ENCODE peak calls at places on chromosomes 5 and 9, in ten cellular contexts. O, E, G, W, Z, S, N, P, F and T are unnamed samples.

GRCh38 chr9:115739096-115739875 is 414.3 kb upstream of the PAPPA start:
- DNase-seq in O (no peak), E (no peak), G (no peak), W (no peak), Z (no peak), S (peak; percentile 48), N (no peak), P (no peak), F (no peak), T (no peak)

GRCh38 chr5:67267522-67268232 is 71.1 kb upstream of the CD180 start:
- DNase-seq in O (no peak), E (peak; percentile 48), G (no peak), W (no peak), Z (no peak), S (no peak), N (no peak), P (no peak), F (peak; percentile 20), T (no peak)

GRCh38 chr9:11319477-11320060 is 706.8 kb upstream of the PTPRD start:
- DNase-seq in O (no peak), E (no peak), G (no peak), W (no peak), Z (peak; percentile 33), S (peak; percentile 3), N (no peak), P (no peak), F (no peak), T (peak; percentile 41)

GRCh38 chr9:104817437-104817836 is 53.5 kb downstream of the NIPSNAP3B start:
- DNase-seq in O (no peak), E (no peak), G (no peak), W (no peak), Z (no peak), S (no peak), N (no peak), P (no peak), F (no peak), T (no peak)

GRCh38 chr9:33101104-33101951 is 24.9 kb upstream of the SMU1 start:
- DNase-seq in O (no peak), E (no peak), G (no peak), W (peak; percentile 39), Z (peak; percentile 78), S (peak; percentile 63), N (peak; percentile 35), P (no peak), F (no peak), T (no peak)

GRCh38 chr5:43294226-43294625 is 19.0 kb downstream of the HMGCS1 start:
- DNase-seq in O (no peak), E (no peak), G (no peak), W (peak; percentile 66), Z (peak; percentile 61), S (peak; percentile 52), N (no peak), P (no peak), F (no peak), T (no peak)

GRCh38 chr5:112921031-112921832 is 795 bp downstream of the REEP5 start:
- DNase-seq in O (no peak), E (peak; percentile 76), G (peak; percentile 70), W (peak; percentile 56), Z (peak; percentile 63), S (peak; percentile 78), N (peak; percentile 73), P (peak; percentile 72), F (peak; percentile 65), T (peak; percentile 63)

GRCh38 chr5:12023614-12024241 is 119.5 kb upstream of the CTNND2 start:
- DNase-seq in O (no peak), E (no peak), G (no peak), W (peak; percentile 27), Z (peak; percentile 93), S (peak; percentile 38), N (no peak), P (no peak), F (no peak), T (peak; percentile 30)

GRCh38 chr5:96816991-96817390 is 9.2 kb upstream of the ERAP1 start:
- DNase-seq in O (no peak), E (no peak), G (no peak), W (no peak), Z (no peak), S (no peak), N (no peak), P (no peak), F (no peak), T (no peak)

GRCh38 chr5:82719368-82719767 is 357.8 kb downstream of the TMEM167A start:
- DNase-seq in O (no peak), E (peak; percentile 20), G (no peak), W (peak; percentile 2), Z (peak; percentile 3), S (peak; percentile 68), N (no peak), P (no peak), F (no peak), T (no peak)

GRCh38 chr9:123434619-123435240 is 78.7 kb downstream of the CRB2 start:
- DNase-seq in O (peak; percentile 27), E (no peak), G (no peak), W (no peak), Z (no peak), S (no peak), N (no peak), P (peak; percentile 82), F (no peak), T (peak; percentile 66)

GRCh38 chr5:67291671-67292070 is 95.1 kb upstream of the CD180 start:
- DNase-seq in O (no peak), E (no peak), G (no peak), W (no peak), Z (no peak), S (no peak), N (no peak), P (no peak), F (no peak), T (no peak)

GRCh38 chr5:79736528-79737514 is 47.2 kb downstream of the CMYA5 start:
- DNase-seq in O (no peak), E (no peak), G (no peak), W (no peak), Z (no peak), S (no peak), N (no peak), P (no peak), F (no peak), T (no peak)

GRCh38 chr5:40622463-40623252 is 57.1 kb upstream of the PTGER4 start:
- DNase-seq in O (no peak), E (no peak), G (no peak), W (no peak), Z (no peak), S (no peak), N (no peak), P (no peak), F (no peak), T (no peak)

GRCh38 chr5:73587923-73588322 is 22.4 kb downstream of the UTP15 start:
- DNase-seq in O (no peak), E (no peak), G (no peak), W (no peak), Z (no peak), S (no peak), N (no peak), P (no peak), F (no peak), T (no peak)

DNA sequence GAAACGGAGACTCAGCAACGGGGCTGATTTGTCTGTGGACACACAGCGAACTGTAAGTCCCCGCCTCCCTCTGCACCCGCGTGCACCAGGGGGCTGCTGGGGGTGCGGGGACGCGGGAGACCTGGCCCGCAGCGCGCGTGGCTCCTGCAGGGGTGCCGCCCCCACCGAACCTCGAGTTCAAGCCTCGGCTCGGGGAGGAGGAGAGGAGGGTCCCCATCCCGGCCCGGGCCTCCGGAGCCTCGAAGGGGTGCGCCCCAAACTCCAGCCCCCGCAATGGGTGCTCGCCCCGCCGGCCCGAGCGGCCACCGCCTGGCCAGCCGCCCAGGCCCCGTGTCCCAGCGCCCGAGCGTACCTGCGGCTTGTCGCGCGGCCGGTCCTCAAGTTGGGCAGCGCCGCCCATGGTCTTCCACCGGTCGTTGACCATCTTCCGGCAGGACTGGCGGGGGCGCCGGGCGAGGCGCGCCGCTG is 829 bp downstream of the FIBCD1 start:
- DNase-seq in O (no peak), E (no peak), G (no peak), W (no peak), Z (no peak), S (no peak), N (no peak), P (no peak), F (no peak), T (peak; percentile 39)
- H3K27me3 ChIP-seq in O (peaks cover 94% of the 10 kb centered on the region), E (peaks cover 91% of the 10 kb centered on the region), G (peaks cover 44% of the 10 kb centered on the region), W (peaks cover 28% of the 10 kb centered on the region), Z (peaks cover 8% of the 10 kb centered on the region), S (peaks cover 54% of the 10 kb centered on the region), N (peaks cover 20% of the 10 kb centered on the region), P (peaks cover 13% of the 10 kb centered on the region), F (peaks cover 57% of the 10 kb centered on the region), T (peaks cover 56% of the 10 kb centered on the region)

DNA sequence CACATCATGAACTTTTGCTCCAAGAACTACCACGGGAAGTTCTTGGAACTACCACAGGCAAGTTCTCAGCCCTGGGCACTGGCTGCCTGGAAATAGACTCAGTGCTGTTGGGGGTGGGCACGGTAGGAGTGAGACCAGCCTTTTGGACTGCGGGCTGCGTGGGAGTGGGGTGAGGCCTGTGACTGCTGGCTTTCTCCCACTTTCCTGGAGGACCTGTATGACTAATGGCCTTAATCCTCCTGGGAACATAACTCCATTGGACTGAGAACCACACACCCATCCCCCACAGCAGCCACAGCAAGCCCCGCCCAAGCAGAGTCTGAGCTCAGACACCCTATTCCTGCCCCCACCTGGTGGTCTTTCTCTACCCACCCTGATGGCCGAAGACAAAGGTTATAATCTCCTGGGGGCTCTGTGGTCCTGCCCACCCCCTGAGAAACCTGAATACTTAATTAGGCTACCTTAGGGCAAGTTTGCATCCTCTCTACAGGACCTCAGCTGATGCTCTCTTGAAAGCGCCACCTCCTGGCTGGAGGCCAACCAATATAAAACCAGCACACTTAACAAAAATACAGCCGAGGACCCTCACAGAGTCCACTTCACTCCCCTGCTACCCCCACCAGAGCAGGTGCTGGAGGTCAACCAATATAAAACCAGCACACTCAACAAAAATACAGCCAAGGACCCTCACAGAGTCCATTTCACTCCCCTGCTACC is 112.6 kb downstream of the CACNA1B start:
- DNase-seq in O (no peak), E (peak; percentile 9), G (no peak), W (no peak), Z (no peak), S (no peak), N (peak; percentile 13), P (no peak), F (no peak), T (no peak)
- TF ChIP-seq CTCF in O (no peak), E (no peak), G (no peak), W (no peak), Z (no peak), S (no peak), N (no peak), P (no peak), F (no peak), T (no peak)

GRCh38 chr5:141413540-141414069 is 818 bp downstream of the PCDHGA10 start:
- DNase-seq in O (no peak), E (no peak), G (no peak), W (no peak), Z (no peak), S (no peak), N (no peak), P (peak; percentile 31), F (no peak), T (no peak)
- H3K9me3 ChIP-seq in O (peaks cover 99% of the 10 kb centered on the region), E (peaks cover 5% of the 10 kb centered on the region), G (peaks cover 64% of the 10 kb centered on the region), W (peaks cover 50% of the 10 kb centered on the region), Z (peaks cover 4% of the 10 kb centered on the region), S (peaks cover 12% of the 10 kb centered on the region), N (peaks cover 99% of the 10 kb centered on the region), P (peaks cover 6% of the 10 kb centered on the region), F (no peaks in the 10 kb centered on the region), T (peaks cover 3% of the 10 kb centered on the region)

DNA sequence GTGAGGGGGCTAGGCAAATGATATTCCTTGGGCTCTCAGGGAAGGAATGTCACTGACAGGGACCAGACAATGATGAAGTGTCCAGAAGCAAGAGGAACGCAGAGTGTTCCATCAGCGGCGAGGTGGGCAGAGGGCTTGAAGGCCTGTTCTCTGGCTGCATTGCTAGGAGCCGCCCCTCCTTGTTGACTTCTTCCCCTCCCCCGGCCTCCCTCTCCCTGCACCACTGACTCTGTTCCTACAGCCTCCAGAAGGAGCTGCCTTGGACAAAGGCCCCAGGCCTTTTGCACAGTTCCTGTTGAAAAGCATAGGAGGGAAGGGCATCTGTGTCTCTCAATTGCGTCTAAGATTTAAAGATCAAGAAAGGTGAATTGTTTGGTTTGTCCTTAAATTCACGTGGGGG is 12.4 kb downstream of the TLX3 start:
- DNase-seq in O (no peak), E (no peak), G (no peak), W (no peak), Z (no peak), S (no peak), N (no peak), P (no peak), F (no peak), T (no peak)
- H3K27me3 ChIP-seq in O (peaks cover 94% of the 10 kb centered on the region), E (peaks cover 100% of the 10 kb centered on the region), G (peaks cover 77% of the 10 kb centered on the region), W (peaks cover 75% of the 10 kb centered on the region), Z (peaks cover 61% of the 10 kb centered on the region), S (peaks cover 100% of the 10 kb centered on the region), N (peaks cover 12% of the 10 kb centered on the region), P (peaks cover 56% of the 10 kb centered on the region), F (peaks cover 30% of the 10 kb centered on the region), T (peaks cover 87% of the 10 kb centered on the region)